ENCODE peak calls at places on chromosome 2, in six cellular contexts. A is cardiac muscle cell; S is tibial nerve; K is effector memory CD4-positive, alpha-beta T cell; X is left ventricle myocardium inferior; T is endothelial cell of umbilical vein. J is an unnamed sample.

GRCh38 chr2:127622561-127623387 is 23.2 kb upstream of the GPR17 start:
- DNase-seq in X (no peak), S (peak), K (no peak), A (no peak), T (no peak), J (no peak)

GRCh38 chr2:210271300-210271699 is 43.7 kb downstream of the MYL1 start:
- DNase-seq in A (no peak), T (no peak), S (no peak), X (no peak), K (no peak), J (no peak)

GRCh38 chr2:42794271-42795046 is 2.1 kb upstream of the HAAO start:
- DNase-seq in K (no peak), X (no peak), A (peak), T (no peak), S (no peak), J (no peak)

GRCh38 chr2:675982-676646 is 1.1 kb downstream of the TMEM18 start:
- DNase-seq in X (no peak), T (peak), S (no peak), K (no peak), A (no peak), J (no peak)

GRCh38 chr2:178070824-178071223 is 1.8 kb downstream of the PDE11A start:
- DNase-seq in A (no peak), T (no peak), K (no peak), S (no peak), X (no peak), J (no peak)

GRCh38 chr2:216774620-216775019 is 79.3 kb upstream of the IGFBP5 start:
- DNase-seq in T (no peak), S (no peak), X (peak), K (no peak), A (peak), J (no peak)

GRCh38 chr2:26884486-26884885 is 36.6 kb downstream of the DPYSL5 start:
- DNase-seq in S (no peak), A (peak), T (no peak), K (no peak), X (no peak), J (no peak)

GRCh38 chr2:216465580-216466197 is 33.0 kb upstream of the RPL37A start:
- DNase-seq in K (no peak), T (no peak), X (no peak), A (no peak), S (no peak), J (no peak)

GRCh38 chr2:71794611-71795010 is 341.2 kb downstream of the DYSF start:
- DNase-seq in S (no peak), K (no peak), T (no peak), X (no peak), A (no peak), J (no peak)

GRCh38 chr2:127609031-127609751 is 36.8 kb upstream of the GPR17 start:
- DNase-seq in T (no peak), X (no peak), K (no peak), A (no peak), S (no peak), J (no peak)

GRCh38 chr2:236054661-236055060 is 113.5 kb downstream of the GBX2 start:
- DNase-seq in K (no peak), S (no peak), T (no peak), X (no peak), A (no peak), J (no peak)

GRCh38 chr2:107737764-107738163 is 88.9 kb upstream of the RGPD4 start:
- DNase-seq in X (no peak), K (no peak), T (no peak), S (no peak), A (no peak), J (no peak)

GRCh38 chr2:7025098-7025497 is 107.9 kb downstream of the RNF144A start:
- DNase-seq in S (no peak), K (no peak), T (no peak), X (no peak), A (no peak), J (no peak)

GRCh38 chr2:180664507-180664906 is 315.9 kb upstream of the UBE2E3 start:
- DNase-seq in A (no peak), K (no peak), T (no peak), S (no peak), X (no peak), J (no peak)

GRCh38 chr2:17133052-17133671 is 385.1 kb downstream of the RAD51AP2 start:
- DNase-seq in X (no peak), K (no peak), T (no peak), S (no peak), A (no peak), J (no peak)

GRCh38 chr2:235026649-235027557 is 75.1 kb downstream of the SH3BP4 start:
- DNase-seq in T (peak), K (no peak), S (peak), A (no peak), X (peak), J (no peak)

GRCh38 chr2:59029058-59029457 is 787.9 kb upstream of the FANCL start:
- DNase-seq in T (no peak), K (no peak), A (no peak), X (peak), S (no peak), J (no peak)

GRCh38 chr2:165837122-165837521 is 43.1 kb upstream of the GALNT3 start:
- DNase-seq in X (no peak), A (no peak), S (no peak), K (no peak), T (no peak), J (no peak)

DNA sequence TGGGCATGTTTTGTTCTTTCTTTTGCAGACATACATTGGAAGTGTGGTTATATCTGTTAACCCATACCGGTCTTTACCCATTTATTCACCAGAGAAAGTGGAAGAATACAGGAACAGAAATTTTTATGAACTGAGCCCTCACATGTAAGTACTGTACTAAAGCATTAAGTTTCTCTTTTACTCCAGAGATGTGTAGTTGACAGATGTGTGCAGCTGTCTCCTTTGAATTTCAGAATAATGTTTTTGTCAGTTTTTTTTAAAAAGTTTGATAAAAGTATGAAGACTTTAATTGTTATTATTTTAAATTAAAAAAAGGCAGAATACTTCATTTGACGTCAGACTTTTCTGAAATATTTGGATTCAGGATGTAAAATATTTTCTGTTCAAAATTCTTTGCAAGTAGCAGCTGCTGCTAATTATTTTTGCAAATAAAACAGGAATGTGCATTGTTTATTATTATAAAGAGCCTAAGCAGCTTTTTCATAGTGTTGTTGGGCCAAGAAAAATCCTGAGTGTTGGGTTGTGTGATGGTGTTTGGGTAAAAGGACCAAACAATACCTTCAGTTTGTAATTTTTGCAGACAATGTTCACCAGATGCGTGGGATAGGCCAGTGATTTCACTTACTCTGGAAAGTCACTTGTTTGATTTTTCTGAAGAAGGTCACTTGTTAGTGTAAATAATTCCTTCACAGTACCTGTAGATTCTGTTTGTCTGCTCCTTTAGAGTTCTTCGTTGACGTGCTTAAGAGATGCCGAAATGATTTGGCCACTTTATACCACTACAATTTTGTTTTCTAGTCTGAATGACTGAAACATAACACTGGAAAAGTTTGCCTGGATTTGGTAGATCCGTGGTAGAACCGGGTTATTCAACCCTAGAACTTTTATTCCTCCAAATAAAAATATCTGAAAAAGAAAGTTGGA is 51.1 kb downstream of the MYO1B start:
- DNase-seq in X (no peak), K (no peak), A (no peak), T (no peak), S (no peak), J (no peak)
- H3K27ac ChIP-seq in X (peak), K (no peak), A (no peak), T (no peak), S (no peak), J (no peak)

GRCh38 chr2:231386446-231386845 is 9.1 kb upstream of the B3GNT7 start:
- DNase-seq in X (no peak), T (no peak), K (no peak), A (no peak), S (no peak), J (no peak)
- H3K27ac ChIP-seq in X (no peak), T (no peak), K (no peak), A (no peak), S (no peak), J (peak)

GRCh38 chr2:241908686-241909420 is 39.3 kb downstream of the RTP5 start:
- DNase-seq in T (no peak), X (no peak), K (no peak), S (no peak), A (no peak), J (no peak)
- H3K27ac ChIP-seq in T (no peak), X (no peak), K (no peak), S (no peak), A (no peak), J (no peak)

GRCh38 chr2:239958366-239958765 is 66.8 kb downstream of the NDUFA10 start:
- DNase-seq in X (no peak), S (no peak), K (no peak), A (no peak), T (no peak), J (no peak)

GRCh38 chr2:239955989-239956817 is 68.9 kb downstream of the NDUFA10 start:
- DNase-seq in A (no peak), S (no peak), X (peak), T (no peak), K (no peak), J (no peak)

GRCh38 chr2:239957681-239958181 is 67.4 kb downstream of the NDUFA10 start:
- DNase-seq in X (peak), S (no peak), A (peak), T (no peak), K (no peak), J (no peak)

GRCh38 chr2:239955086-239955988 is 69.8 kb downstream of the NDUFA10 start:
- DNase-seq in A (no peak), K (no peak), S (no peak), X (peak), T (no peak), J (no peak)

DNA sequence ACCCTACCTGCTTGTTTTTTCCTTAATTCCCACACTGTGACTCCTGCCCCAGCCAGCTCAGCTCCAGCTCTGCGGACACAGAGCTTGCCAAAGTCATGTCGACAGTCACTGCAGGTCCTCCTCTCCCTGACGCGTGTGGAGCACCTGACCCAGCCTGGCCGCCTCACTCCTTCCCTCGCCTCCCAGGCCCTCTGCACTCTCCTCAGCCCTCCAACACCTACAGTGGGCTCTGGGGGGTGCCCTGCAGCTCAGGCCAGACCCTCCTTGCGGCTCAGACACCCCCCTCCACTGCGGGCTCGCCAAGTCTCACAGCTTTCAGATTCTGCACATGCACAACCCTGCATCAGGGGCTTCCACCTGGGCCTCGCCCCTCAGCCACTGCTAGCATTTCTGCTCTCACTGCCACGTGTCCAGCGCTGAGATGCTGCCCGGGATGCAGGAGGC is 68.3 kb downstream of the NDUFA10 start:
- DNase-seq in S (no peak), K (no peak), T (no peak), X (peak), A (no peak), J (no peak)
- H3K27ac ChIP-seq in S (no peak), K (no peak), T (no peak), X (peak), A (no peak), J (no peak)

GRCh38 chr2:117834992-117835391 is 20.5 kb downstream of the DDX18 start:
- DNase-seq in S (no peak), T (no peak), K (no peak), A (no peak), X (no peak), J (no peak)

GRCh38 chr2:117832332-117832731 is 17.8 kb downstream of the DDX18 start:
- DNase-seq in K (no peak), S (no peak), A (no peak), X (no peak), T (no peak), J (no peak)

GRCh38 chr2:117832905-117833613 is 18.6 kb downstream of the DDX18 start:
- DNase-seq in A (peak), S (no peak), T (peak), X (no peak), K (no peak), J (no peak)

GRCh38 chr2:117833911-117834310 is 19.4 kb downstream of the DDX18 start:
- DNase-seq in K (no peak), S (no peak), T (no peak), X (no peak), A (no peak), J (no peak)

DNA sequence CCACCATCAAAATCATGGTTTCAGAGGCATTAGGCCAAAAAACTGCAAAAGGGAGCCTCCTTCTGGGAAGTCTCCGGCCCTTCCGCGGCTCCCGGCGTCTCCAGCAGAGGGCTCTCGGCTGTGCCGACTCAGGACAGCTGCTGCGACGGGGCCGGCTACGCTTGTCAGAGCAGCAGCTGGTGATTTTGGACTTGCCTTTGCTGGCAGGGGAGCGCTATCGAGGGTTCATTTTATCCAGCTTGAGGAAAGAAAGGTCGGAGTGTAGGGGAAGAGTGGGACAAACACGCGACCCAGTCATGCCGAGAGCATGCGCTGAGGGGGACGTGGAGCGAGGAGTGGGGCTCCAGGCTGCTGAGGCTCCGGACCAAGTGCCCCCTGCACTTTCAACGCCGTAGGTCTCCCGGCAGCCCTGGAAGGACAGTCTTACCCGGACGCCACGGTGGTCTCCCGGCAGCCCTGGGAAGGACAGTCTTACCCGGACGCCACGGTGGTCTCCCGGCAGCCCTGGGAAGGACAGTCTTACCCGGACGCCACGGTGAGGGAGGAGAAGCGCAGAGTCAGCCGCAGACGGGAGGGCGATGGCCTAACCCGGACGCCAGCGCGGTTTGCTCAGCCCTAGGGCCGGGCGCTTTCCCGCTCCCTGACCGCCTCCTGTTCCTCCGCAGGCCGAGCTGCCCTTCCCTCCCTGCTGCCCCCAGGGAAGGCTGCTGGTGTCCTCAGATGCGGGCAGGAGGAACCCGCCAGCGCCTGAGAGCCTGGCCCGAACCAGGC is 21.7 kb downstream of the DDX18 start:
- DNase-seq in X (peak), K (peak), A (peak), T (peak), S (peak), J (peak)
- H3K27ac ChIP-seq in X (peak), K (no peak), A (no peak), T (no peak), S (no peak), J (no peak)

DNA sequence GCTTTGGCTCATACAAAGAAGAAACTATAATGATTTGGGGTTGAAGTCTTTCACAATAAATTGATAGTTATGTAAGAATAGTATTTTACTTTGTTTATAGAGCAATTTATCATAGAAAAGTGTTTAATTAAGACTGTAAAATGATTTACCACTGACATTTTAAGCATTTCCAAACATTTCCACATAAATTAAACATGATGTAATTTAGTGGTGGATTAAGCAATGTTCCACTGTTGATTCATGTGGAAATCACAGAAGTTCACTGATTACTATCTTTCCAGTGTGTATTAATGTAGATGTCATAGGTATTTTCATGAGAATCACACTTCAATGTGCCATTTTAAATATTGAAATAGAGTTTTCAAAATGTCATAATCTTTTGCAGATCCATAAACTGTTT is 40.1 kb upstream of the GRB14 start:
- DNase-seq in K (no peak), S (no peak), A (no peak), T (no peak), X (no peak), J (no peak)
- H3K27ac ChIP-seq in K (no peak), S (no peak), A (no peak), T (no peak), X (no peak), J (no peak)

J was measured in caudate nucleus.